ENCODE peak calls at places on chromosome 21, in nine cellular contexts. B, T, A, Z, U, J, G, Y and P are unnamed samples.

GRCh38 chr21:46323227-46323709 is 402 bp downstream of the C21orf58 start:
- DNase-seq in B (no peak), T (no peak), A (peak), Z (no peak), U (no peak), J (no peak), G (peak), Y (no peak), P (no peak)

GRCh38 chr21:25412090-25412489 is 195.2 kb downstream of the MRPL39 start:
- DNase-seq in B (no peak), T (peak), A (no peak), Z (no peak), U (no peak), J (no peak), G (no peak), Y (no peak), P (no peak)

GRCh38 chr21:41680444-41681335 is 86.2 kb downstream of the RIPK4 start:
- DNase-seq in B (peak), T (no peak), A (no peak), Z (no peak), U (no peak), J (peak), G (peak), Y (no peak), P (no peak)

GRCh38 chr21:38434913-38435533 is 63.3 kb downstream of the ERG start:
- DNase-seq in B (no peak), T (peak), A (no peak), Z (peak), U (no peak), J (no peak), G (no peak), Y (no peak), P (no peak)

GRCh38 chr21:33025471-33026298 is at the start of gene OLIG2:
- DNase-seq in B (peak), T (no peak), A (peak), Z (no peak), U (peak), J (no peak), G (no peak), Y (peak), P (no peak)

GRCh38 chr21:26506951-26507350 is 66.1 kb downstream of the CYYR1 start:
- DNase-seq in B (no peak), T (peak), A (no peak), Z (no peak), U (no peak), J (no peak), G (no peak), Y (no peak), P (no peak)

GRCh38 chr21:42146821-42147220 is 72.1 kb upstream of the ABCG1 start:
- DNase-seq in B (peak), T (no peak), A (peak), Z (no peak), U (no peak), J (peak), G (no peak), Y (no peak), P (peak)

GRCh38 chr21:42384999-42385398 is 10.9 kb downstream of the TMPRSS3 start:
- DNase-seq in B (no peak), T (no peak), A (no peak), Z (no peak), U (no peak), J (no peak), G (no peak), Y (no peak), P (no peak)

GRCh38 chr21:36321325-36322082 is 1.5 kb downstream of the MORC3 start:
- DNase-seq in B (no peak), T (peak), A (no peak), Z (no peak), U (peak), J (peak), G (peak), Y (peak), P (no peak)

GRCh38 chr21:45945066-45945867 is 36.3 kb upstream of the COL6A1 start:
- DNase-seq in B (no peak), T (no peak), A (no peak), Z (no peak), U (no peak), J (no peak), G (no peak), Y (no peak), P (no peak)

GRCh38 chr21:42644223-42645208 is 8.9 kb upstream of the PDE9A start:
- DNase-seq in B (no peak), T (peak), A (no peak), Z (no peak), U (no peak), J (peak), G (no peak), Y (no peak), P (no peak)

GRCh38 chr21:39637197-39637970 is 24.6 kb downstream of the B3GALT5 start:
- DNase-seq in B (no peak), T (no peak), A (no peak), Z (no peak), U (no peak), J (no peak), G (peak), Y (no peak), P (no peak)

GRCh38 chr21:45355573-45355972 is 49.4 kb upstream of the COL18A1 start:
- DNase-seq in B (no peak), T (no peak), A (no peak), Z (no peak), U (no peak), J (no peak), G (no peak), Y (no peak), P (no peak)

GRCh38 chr21:41143596-41144325 is 24.2 kb upstream of the BACE2 start:
- DNase-seq in B (no peak), T (no peak), A (no peak), Z (no peak), U (no peak), J (no peak), G (no peak), Y (no peak), P (no peak)

GRCh38 chr21:45347712-45348477 is 57.1 kb upstream of the COL18A1 start:
- DNase-seq in B (no peak), T (no peak), A (no peak), Z (no peak), U (peak), J (peak), G (no peak), Y (no peak), P (no peak)

GRCh38 chr21:43809853-43810504 is 20.6 kb downstream of the RRP1 start:
- DNase-seq in B (no peak), T (no peak), A (no peak), Z (no peak), U (no peak), J (no peak), G (no peak), Y (no peak), P (no peak)

GRCh38 chr21:29991624-29992023 is 51.8 kb upstream of the GRIK1 start:
- DNase-seq in B (no peak), T (no peak), A (peak), Z (no peak), U (no peak), J (no peak), G (no peak), Y (no peak), P (no peak)

GRCh38 chr21:41170442-41170841 is 2.5 kb downstream of the BACE2 start:
- DNase-seq in B (no peak), T (peak), A (peak), Z (no peak), U (no peak), J (no peak), G (peak), Y (peak), P (no peak)

GRCh38 chr21:39613029-39613934 is 542 bp downstream of the B3GALT5 start:
- DNase-seq in B (no peak), T (no peak), A (no peak), Z (no peak), U (peak), J (no peak), G (no peak), Y (no peak), P (no peak)

GRCh38 chr21:42013338-42013737 is 3.2 kb upstream of the ZBTB21 start:
- DNase-seq in B (no peak), T (no peak), A (no peak), Z (no peak), U (peak), J (no peak), G (no peak), Y (no peak), P (no peak)

GRCh38 chr21:41196990-41197389 is 29.0 kb downstream of the BACE2 start:
- DNase-seq in B (no peak), T (peak), A (no peak), Z (no peak), U (no peak), J (no peak), G (no peak), Y (no peak), P (no peak)

GRCh38 chr21:37557261-37557950 is 190.8 kb downstream of the DYRK1A start:
- DNase-seq in B (no peak), T (no peak), A (no peak), Z (no peak), U (no peak), J (no peak), G (no peak), Y (no peak), P (no peak)

GRCh38 chr21:35321322-35322200 is 272.5 kb upstream of the RUNX1 start:
- DNase-seq in B (no peak), T (no peak), A (no peak), Z (no peak), U (no peak), J (no peak), G (no peak), Y (no peak), P (no peak)

GRCh38 chr21:18384771-18385170 is 18.8 kb downstream of the TMPRSS15 start:
- DNase-seq in B (no peak), T (peak), A (no peak), Z (no peak), U (no peak), J (no peak), G (peak), Y (no peak), P (no peak)

GRCh38 chr21:43193651-43194302 is 25.0 kb downstream of the CRYAA start:
- DNase-seq in B (peak), T (peak), A (peak), Z (peak), U (no peak), J (peak), G (no peak), Y (no peak), P (peak)

GRCh38 chr21:35275776-35276175 is 226.7 kb upstream of the RUNX1 start:
- DNase-seq in B (no peak), T (no peak), A (no peak), Z (no peak), U (no peak), J (no peak), G (no peak), Y (no peak), P (no peak)

GRCh38 chr21:45091540-45092322 is 17.4 kb downstream of the ADARB1 start:
- DNase-seq in B (no peak), T (no peak), A (no peak), Z (no peak), U (no peak), J (no peak), G (no peak), Y (no peak), P (no peak)

GRCh38 chr21:42406201-42406601 is 2.5 kb downstream of the UBASH3A start:
- DNase-seq in B (no peak), T (no peak), A (no peak), Z (no peak), U (no peak), J (peak), G (no peak), Y (no peak), P (peak)

GRCh38 chr21:42063578-42064521 is 7.3 kb upstream of the UMODL1 start:
- DNase-seq in B (no peak), T (peak), A (no peak), Z (no peak), U (no peak), J (peak), G (peak), Y (no peak), P (no peak)

GRCh38 chr21:32256873-32257620 is 21.8 kb downstream of the MIS18A start:
- DNase-seq in B (peak), T (peak), A (no peak), Z (peak), U (peak), J (no peak), G (no peak), Y (peak), P (no peak)

GRCh38 chr21:15967661-15968060 is 237.9 kb downstream of the USP25 start:
- DNase-seq in B (no peak), T (peak), A (no peak), Z (no peak), U (no peak), J (no peak), G (no peak), Y (no peak), P (no peak)

GRCh38 chr21:29904359-29905282 is 35.2 kb downstream of the GRIK1 start:
- DNase-seq in B (no peak), T (peak), A (no peak), Z (no peak), U (no peak), J (no peak), G (no peak), Y (no peak), P (no peak)

GRCh38 chr21:25885405-25885804 is 150.6 kb downstream of the GABPA start:
- DNase-seq in B (no peak), T (no peak), A (no peak), Z (no peak), U (no peak), J (no peak), G (no peak), Y (no peak), P (no peak)

GRCh38 chr21:34995979-34996303 is 53.2 kb downstream of the RUNX1 start:
- DNase-seq in B (no peak), T (no peak), A (no peak), Z (no peak), U (no peak), J (no peak), G (no peak), Y (no peak), P (no peak)

GRCh38 chr21:40640427-40640826 is 206.5 kb downstream of the DSCAM start:
- DNase-seq in B (no peak), T (no peak), A (no peak), Z (no peak), U (peak), J (no peak), G (no peak), Y (no peak), P (no peak)

GRCh38 chr21:41980561-41980960 is 26.7 kb upstream of the C2CD2 start:
- DNase-seq in B (no peak), T (no peak), A (no peak), Z (no peak), U (no peak), J (no peak), G (no peak), Y (no peak), P (no peak)

GRCh38 chr21:39384674-39385298 is 35.9 kb upstream of the HMGN1 start:
- DNase-seq in B (no peak), T (peak), A (no peak), Z (no peak), U (no peak), J (no peak), G (no peak), Y (no peak), P (no peak)

GRCh38 chr21:22575165-22575584 is 1577.0 kb downstream of the NCAM2 start:
- DNase-seq in B (no peak), T (no peak), A (peak), Z (no peak), U (peak), J (no peak), G (peak), Y (peak), P (no peak)